ENCODE peak calls at places on chromosomes 3 and 15, in seven cellular contexts. B is T-helper 2 cell, M is stromal cell of bone marrow, F is anterior cingulate cortex, J is ureter, Z is amygdala, L is right cardiac atrium. H is an unnamed sample.

GRCh38 chr3:84978833-84979232 is 20.0 kb downstream of the CADM2 start:
- DNase-seq in B (no peak), M (no peak), F (no peak), J (no peak), Z (no peak), L (peak), H (no peak)

GRCh38 chr3:160956785-160957184 is 148.4 kb downstream of the B3GALNT1 start:
- DNase-seq in B (no peak), M (peak), F (no peak), J (no peak), Z (no peak), L (no peak), H (no peak)

GRCh38 chr15:98599911-98600685 is 48.2 kb upstream of the IGF1R start:
- DNase-seq in B (peak), M (peak), F (no peak), J (no peak), Z (no peak), L (peak), H (no peak)

GRCh38 chr3:59658236-59658635 is 608.4 kb upstream of the CFAP20DC start:
- DNase-seq in B (no peak), M (no peak), F (no peak), J (no peak), Z (no peak), L (no peak), H (no peak)

GRCh38 chr3:5226783-5227182 is 39.3 kb downstream of the EDEM1 start:
- DNase-seq in B (peak), M (peak), F (no peak), J (no peak), Z (no peak), L (no peak), H (no peak)

GRCh38 chr15:35061171-35062163 is 23.6 kb downstream of the NANOGP8 start:
- DNase-seq in B (no peak), M (no peak), F (no peak), J (no peak), Z (no peak), L (no peak), H (no peak)

GRCh38 chr15:34043391-34043790 is 4.4 kb upstream of the AVEN start:
- DNase-seq in B (no peak), M (no peak), F (no peak), J (no peak), Z (no peak), L (no peak), H (no peak)

GRCh38 chr15:83206971-83207621 is 527 bp downstream of the HDGFL3 start:
- DNase-seq in B (peak), M (no peak), F (no peak), J (peak), Z (peak), L (peak), H (no peak)

GRCh38 chr3:51530485-51530884 is 8.0 kb upstream of the RAD54L2 start:
- DNase-seq in B (no peak), M (no peak), F (no peak), J (no peak), Z (no peak), L (no peak), H (no peak)

GRCh38 chr3:63354160-63354559 is 76.1 kb downstream of the SYNPR start:
- DNase-seq in B (no peak), M (no peak), F (no peak), J (no peak), Z (no peak), L (no peak), H (no peak)

GRCh38 chr3:7328339-7328738 is 467.4 kb downstream of the GRM7 start:
- DNase-seq in B (no peak), M (no peak), F (no peak), J (no peak), Z (no peak), L (no peak), H (no peak)

GRCh38 chr3:4765212-4765611 is 214.0 kb upstream of the BHLHE40 start:
- DNase-seq in B (no peak), M (no peak), F (no peak), J (no peak), Z (no peak), L (no peak), H (no peak)

GRCh38 chr15:66515901-66516322 is 10.8 kb downstream of the ZWILCH start:
- DNase-seq in B (no peak), M (no peak), F (no peak), J (no peak), Z (no peak), L (no peak), H (no peak)

GRCh38 chr3:169966086-169966950 is at the start of gene SEC62:
- DNase-seq in B (peak), M (peak), F (peak), J (peak), Z (peak), L (peak), H (peak)

GRCh38 chr15:57224664-57225063 is 151.6 kb upstream of the CGNL1 start:
- DNase-seq in B (no peak), M (no peak), F (no peak), J (no peak), Z (no peak), L (no peak), H (no peak)

GRCh38 chr15:36334059-36334458 is 245.4 kb upstream of the CDIN1 start:
- DNase-seq in B (no peak), M (peak), F (no peak), J (no peak), Z (no peak), L (no peak), H (no peak)

GRCh38 chr15:36591534-36592411 is 12.3 kb downstream of the CDIN1 start:
- DNase-seq in B (no peak), M (no peak), F (peak), J (no peak), Z (no peak), L (peak), H (no peak)

GRCh38 chr3:16618721-16619120 is 13.5 kb upstream of the DAZL start:
- DNase-seq in B (no peak), M (peak), F (no peak), J (no peak), Z (no peak), L (no peak), H (no peak)

GRCh38 chr15:76286231-76286879 is 24.9 kb downstream of the ETFA start:
- DNase-seq in B (peak), M (peak), F (no peak), J (no peak), Z (no peak), L (no peak), H (no peak)

GRCh38 chr3:139312959-139313358 is 30.9 kb upstream of the MRPS22 start:
- DNase-seq in B (no peak), M (no peak), F (no peak), J (no peak), Z (no peak), L (no peak), H (no peak)

H was measured in CD8-positive, alpha-beta memory T cell.